ENCODE peak calls at places on chromosomes 3 and 15, in ten cellular contexts. L is mucosa of gallbladder; S is right atrium auricular region; V is Right ventricle myocardium superior; Z is stimulated activated CD4-positive, alpha-beta T cell treated with anti-CD3 and anti-CD28 coated beads, Interleukin-4, amount 100 ng/mL, for 48 hours; U is T-helper 1 cell; B is ascending aorta; M is NCI-H1092; E is SHP77 treated with DMSO at 0.1 percent for 48 hours; G is HTR-8/SVneo. A is an unnamed sample.

GRCh38 chr3:81434171-81434570 is 327.3 kb downstream of the GBE1 start:
- DNase-seq in L (no peak), S (no peak), V (no peak), Z (no peak), U (no peak), B (no peak), M (no peak), E (no peak), G (no peak), A (no peak)

GRCh38 chr15:73859236-73859635 is 14.1 kb upstream of the TBC1D21 start:
- DNase-seq in L (no peak), S (no peak), V (no peak), Z (no peak), U (no peak), B (no peak), M (no peak), E (no peak), G (no peak), A (no peak)

GRCh38 chr15:82183121-82184031 is 79.2 kb downstream of the EFL1 start:
- DNase-seq in L (no peak), S (no peak), V (no peak), Z (no peak), U (no peak), B (no peak), M (no peak), E (no peak), G (no peak), A (no peak)

GRCh38 chr3:123602325-123602724 is 17.5 kb upstream of the HACD2 start:
- DNase-seq in L (peak; percentile 42), S (no peak), V (no peak), Z (no peak), U (no peak), B (no peak), M (no peak), E (no peak), G (peak; percentile 35), A (no peak)

GRCh38 chr3:186035277-186035676 is 73.6 kb downstream of the ETV5 start:
- DNase-seq in L (no peak), S (no peak), V (no peak), Z (no peak), U (no peak), B (no peak), M (no peak), E (no peak), G (no peak), A (no peak)

GRCh38 chr15:60994842-60995495 is 234.1 kb downstream of the RORA start:
- DNase-seq in L (no peak), S (no peak), V (peak; percentile 42), Z (no peak), U (no peak), B (no peak), M (peak; percentile 41), E (peak; percentile 3), G (no peak), A (peak; percentile 29)

GRCh38 chr3:97713634-97714033 is 50.9 kb upstream of the ARL6 start:
- DNase-seq in L (no peak), S (no peak), V (no peak), Z (no peak), U (no peak), B (no peak), M (no peak), E (no peak), G (no peak), A (no peak)

GRCh38 chr3:148833223-148833622 is 5.6 kb downstream of the CPB1 start:
- DNase-seq in L (no peak), S (no peak), V (no peak), Z (no peak), U (no peak), B (no peak), M (no peak), E (no peak), G (no peak), A (no peak)

GRCh38 chr15:82132116-82132515 is 86.3 kb upstream of the MEX3B start:
- DNase-seq in L (no peak), S (no peak), V (no peak), Z (no peak), U (no peak), B (no peak), M (no peak), E (no peak), G (no peak), A (no peak)

GRCh38 chr3:62604301-62604700 is 231.0 kb upstream of the FEZF2 start:
- DNase-seq in L (no peak), S (no peak), V (no peak), Z (no peak), U (no peak), B (no peak), M (no peak), E (no peak), G (no peak), A (no peak)

GRCh38 chr3:12994357-12994606 is 78.9 kb downstream of the IQSEC1 start:
- DNase-seq in L (no peak), S (no peak), V (peak; percentile 75), Z (no peak), U (no peak), B (no peak), M (no peak), E (no peak), G (no peak), A (peak; percentile 71)

GRCh38 chr15:90620379-90621134 is 90.8 kb downstream of the CRTC3 start:
- DNase-seq in L (no peak), S (no peak), V (no peak), Z (no peak), U (no peak), B (no peak), M (no peak), E (no peak), G (no peak), A (no peak)

GRCh38 chr3:14210843-14211594 is 32.4 kb downstream of the LSM3 start:
- DNase-seq in L (no peak), S (no peak), V (no peak), Z (no peak), U (no peak), B (no peak), M (no peak), E (no peak), G (peak; percentile 33), A (no peak)

GRCh38 chr15:59251001-59251845 is 44.6 kb downstream of the LDHAL6B start:
- DNase-seq in L (no peak), S (no peak), V (no peak), Z (no peak), U (no peak), B (no peak), M (no peak), E (no peak), G (no peak), A (no peak)

GRCh38 chr15:63260786-63261185 is 16.6 kb upstream of the APH1B start:
- DNase-seq in L (no peak), S (no peak), V (no peak), Z (no peak), U (no peak), B (no peak), M (no peak), E (no peak), G (no peak), A (no peak)

GRCh38 chr3:141418751-141419150 is 50.4 kb downstream of the ZBTB38 start:
- DNase-seq in L (no peak), S (no peak), V (no peak), Z (no peak), U (no peak), B (no peak), M (no peak), E (no peak), G (no peak), A (no peak)

GRCh38 chr3:141383555-141384129 is 15.3 kb downstream of the ZBTB38 start:
- DNase-seq in L (no peak), S (no peak), V (no peak), Z (no peak), U (no peak), B (no peak), M (peak; percentile 45), E (no peak), G (no peak), A (no peak)

GRCh38 chr3:139318431-139318816 is 25.4 kb upstream of the MRPS22 start:
- DNase-seq in L (no peak), S (no peak), V (no peak), Z (no peak), U (no peak), B (no peak), M (no peak), E (peak; percentile 2), G (peak; percentile 32), A (no peak)

GRCh38 chr15:101277943-101278564 is 769 bp upstream of the SELENOS start:
- DNase-seq in L (no peak), S (no peak), V (no peak), Z (no peak), U (no peak), B (no peak), M (no peak), E (peak; percentile 15), G (no peak), A (no peak)

A was measured in heart left ventricle.